ENCODE peak calls at places on chromosomes 16 and 17, in seven cellular contexts. Y is pancreas; C is stomach; M is trophoblast cell; L is testis; I is CD8-positive, alpha-beta memory T cell; Q is upper lobe of right lung. N is an unnamed sample.

GRCh38 chr17:83079340-83079747 is at the start of gene METRNL:
- DNase-seq in Y (peak; percentile 87), C (peak; percentile 83), M (peak; percentile 63), L (peak; percentile 86), I (peak; percentile 57), Q (peak; percentile 92), N (peak; percentile 89)

GRCh38 chr17:67372751-67373150 is 4.3 kb upstream of the PITPNC1 start:
- DNase-seq in Y (no peak), C (no peak), M (no peak), L (no peak), I (no peak), Q (no peak), N (no peak)

GRCh38 chr17:18963126-18964017 is 11.4 kb downstream of the SLC5A10 start:
- DNase-seq in Y (peak; percentile 25), C (no peak), M (no peak), L (no peak), I (no peak), Q (no peak), N (peak; percentile 57)

GRCh38 chr17:69669441-69670178 is 255.1 kb downstream of the MAP2K6 start:
- DNase-seq in Y (no peak), C (no peak), M (peak; percentile 35), L (no peak), I (no peak), Q (no peak), N (no peak)

GRCh38 chr16:79437764-79438728 is 162.5 kb downstream of the MAF start:
- DNase-seq in Y (peak; percentile 29), C (no peak), M (peak; percentile 3), L (peak; percentile 86), I (no peak), Q (peak; percentile 71), N (peak; percentile 71)

GRCh38 chr17:4215882-4216411 is 47.8 kb downstream of the ANKFY1 start:
- DNase-seq in Y (no peak), C (no peak), M (no peak), L (no peak), I (no peak), Q (no peak), N (no peak)

GRCh38 chr16:64952177-64952576 is 169.7 kb downstream of the CDH11 start:
- DNase-seq in Y (no peak), C (no peak), M (peak; percentile 2), L (no peak), I (no peak), Q (no peak), N (no peak)

GRCh38 chr17:79626156-79626890 is 15.5 kb upstream of the RBFOX3 start:
- DNase-seq in Y (no peak), C (no peak), M (no peak), L (no peak), I (no peak), Q (peak; percentile 44), N (peak; percentile 57)

GRCh38 chr16:87085441-87085840 is 231.8 kb downstream of the C16orf95 start:
- DNase-seq in Y (no peak), C (no peak), M (no peak), L (no peak), I (no peak), Q (no peak), N (no peak)

GRCh38 chr16:75217389-75217851 is 1.4 kb upstream of the CTRB1 start:
- DNase-seq in Y (peak; percentile 78), C (no peak), M (peak; percentile 98), L (no peak), I (no peak), Q (no peak), N (no peak)

GRCh38 chr16:54493594-54493993 is 207.0 kb upstream of the IRX3 start:
- DNase-seq in Y (no peak), C (no peak), M (no peak), L (no peak), I (no peak), Q (no peak), N (no peak)

GRCh38 chr16:11064846-11065245 is 120.5 kb downstream of the CLEC16A start:
- DNase-seq in Y (no peak), C (no peak), M (no peak), L (no peak), I (no peak), Q (no peak), N (no peak)

GRCh38 chr17:82863941-82864720 is 24.3 kb upstream of the ZNF750 start:
- DNase-seq in Y (no peak), C (peak; percentile 54), M (peak; percentile 42), L (no peak), I (peak; percentile 78), Q (no peak), N (peak; percentile 67)

GRCh38 chr17:35841505-35841904 is 27.2 kb downstream of the HEATR9 start:
- DNase-seq in Y (no peak), C (no peak), M (no peak), L (no peak), I (no peak), Q (no peak), N (no peak)

GRCh38 chr16:20181386-20181785 is 107.7 kb upstream of the GPR139 start:
- DNase-seq in Y (no peak), C (no peak), M (no peak), L (no peak), I (no peak), Q (no peak), N (no peak)

GRCh38 chr16:87057291-87057881 is 259.8 kb downstream of the C16orf95 start:
- DNase-seq in Y (no peak), C (no peak), M (no peak), L (peak; percentile 68), I (no peak), Q (no peak), N (no peak)

GRCh38 chr17:73155410-73156165 is 9.2 kb upstream of the SSTR2 start:
- DNase-seq in Y (no peak), C (no peak), M (no peak), L (no peak), I (no peak), Q (no peak), N (peak; percentile 34)

GRCh38 chr16:4900750-4901149 is 36.2 kb downstream of the PPL start:
- DNase-seq in Y (no peak), C (no peak), M (no peak), L (no peak), I (no peak), Q (no peak), N (no peak)

GRCh38 chr16:84833542-84834402 is 14.0 kb downstream of the CRISPLD2 start:
- DNase-seq in Y (peak; percentile 20), C (no peak), M (no peak), L (no peak), I (no peak), Q (no peak), N (no peak)
- H3K4me1 ChIP-seq in Y (no peaks in the 10 kb centered on the region), C (peaks cover 76% of the 10 kb centered on the region), M (peaks cover 66% of the 10 kb centered on the region), L (peaks cover 54% of the 10 kb centered on the region), I (no peaks in the 10 kb centered on the region), Q (peaks cover 11% of the 10 kb centered on the region), N (no peaks in the 10 kb centered on the region)

GRCh38 chr17:21298056-21298982 is 13.8 kb downstream of the MAP2K3 start:
- DNase-seq in Y (peak; percentile 29), C (no peak), M (no peak), L (no peak), I (no peak), Q (peak; percentile 66), N (no peak)
- H3K9me3 ChIP-seq in Y (no peaks in the 10 kb centered on the region), C (no peaks in the 10 kb centered on the region), M (peaks cover 57% of the 10 kb centered on the region), L (no peaks in the 10 kb centered on the region), I (no peaks in the 10 kb centered on the region), Q (no peaks in the 10 kb centered on the region), N (no peaks in the 10 kb centered on the region)

GRCh38 chr16:733382-734207 is 6.7 kb downstream of the HAGHL start:
- DNase-seq in Y (peak; percentile 40), C (no peak), M (peak; percentile 50), L (no peak), I (no peak), Q (no peak), N (no peak)

GRCh38 chr16:736936-737481 is 3.8 kb downstream of the CIAO3 start:
- DNase-seq in Y (no peak), C (no peak), M (no peak), L (no peak), I (no peak), Q (no peak), N (no peak)

GRCh38 chr16:734208-734980 is 6.4 kb downstream of the CIAO3 start:
- DNase-seq in Y (no peak), C (no peak), M (no peak), L (no peak), I (no peak), Q (no peak), N (no peak)

GRCh38 chr16:735982-736453 is 4.8 kb downstream of the CIAO3 start:
- DNase-seq in Y (no peak), C (no peak), M (no peak), L (no peak), I (no peak), Q (no peak), N (no peak)

GRCh38 chr16:734981-735881 is 5.6 kb downstream of the CIAO3 start:
- DNase-seq in Y (no peak), C (no peak), M (no peak), L (no peak), I (no peak), Q (no peak), N (no peak)
- H3K4me3 ChIP-seq in Y (no peak overlapping the region), C (no peak overlapping the region), M (no peak overlapping the region), L (no peak overlapping the region), I (no peak overlapping the region), Q (no peak overlapping the region), N (no peak overlapping the region)

GRCh38 chr17:78345172-78345571 is 14.7 kb downstream of the SOCS3 start:
- DNase-seq in Y (no peak), C (no peak), M (no peak), L (no peak), I (no peak), Q (no peak), N (no peak)
- H3K4me1 ChIP-seq in Y (peaks cover 52% of the 10 kb centered on the region), C (peaks cover 79% of the 10 kb centered on the region), M (peaks cover 15% of the 10 kb centered on the region), L (peaks cover 23% of the 10 kb centered on the region), I (peaks cover 71% of the 10 kb centered on the region), Q (peaks cover 45% of the 10 kb centered on the region), N (no peaks in the 10 kb centered on the region)

GRCh38 chr16:71443714-71444113 is 1.9 kb upstream of the TLE7 start:
- DNase-seq in Y (no peak), C (no peak), M (no peak), L (no peak), I (no peak), Q (no peak), N (no peak)

GRCh38 chr16:71448274-71448866 is 6.5 kb upstream of the TLE7 start:
- DNase-seq in Y (no peak), C (no peak), M (no peak), L (no peak), I (no peak), Q (no peak), N (no peak)

GRCh38 chr16:71453051-71453450 is 9.0 kb downstream of the ZNF23 start:
- DNase-seq in Y (no peak), C (no peak), M (peak; percentile 65), L (no peak), I (no peak), Q (no peak), N (no peak)

DNA sequence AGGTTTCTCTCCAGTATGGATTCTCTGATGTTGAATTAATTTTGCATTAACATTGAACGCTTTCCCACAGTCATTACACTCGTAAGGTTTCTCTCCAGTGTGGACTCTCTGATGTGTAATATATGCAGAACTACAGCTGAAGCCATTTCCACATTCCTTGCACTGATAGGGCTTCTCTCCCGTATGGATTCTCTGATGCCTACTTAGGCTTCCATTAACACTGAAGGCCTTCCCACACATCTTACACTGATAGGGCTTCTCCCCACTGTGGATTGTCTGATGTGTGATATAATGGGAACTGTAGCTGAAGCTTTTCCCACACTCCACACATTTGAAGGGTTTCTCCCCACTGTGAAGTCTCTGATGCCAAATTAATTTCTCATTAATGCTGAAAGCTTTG is 7.2 kb upstream of the TLE7 start:
- DNase-seq in Y (no peak), C (no peak), M (no peak), L (no peak), I (no peak), Q (no peak), N (no peak)
- H3K9me3 ChIP-seq in Y (no peaks in the 10 kb centered on the region), C (peaks cover 99% of the 10 kb centered on the region), M (peaks cover 16% of the 10 kb centered on the region), L (peaks cover 5% of the 10 kb centered on the region), I (peaks cover 37% of the 10 kb centered on the region), Q (peaks cover 65% of the 10 kb centered on the region), N (peaks cover 27% of the 10 kb centered on the region)

N was measured in aorta.